ENCODE peak calls at places on chromosome 9, in ten cellular contexts. N is activated gamma-delta T cell; S is pons; E is EH; M is heart left ventricle; L is AG04450; Q is germinal center; Y is Peyer's patch; I is CD8-positive, alpha-beta T cell; D is NCI-H2171. P is an unnamed sample.

GRCh38 chr9:91273853-91274552 is 87.7 kb downstream of the AUH start:
- DNase-seq in N (no peak), S (no peak), E (peak; percentile 60), M (no peak), L (no peak), Q (peak; percentile 36), Y (no peak), I (no peak), D (no peak), P (no peak)

GRCh38 chr9:29657821-29658220 is 2084.5 kb upstream of the C9orf72 start:
- DNase-seq in N (no peak), S (no peak), E (no peak), M (no peak), L (no peak), Q (no peak), Y (no peak), I (no peak), D (no peak), P (no peak)

GRCh38 chr9:18472915-18473314 is 1.0 kb upstream of the ADAMTSL1 start:
- DNase-seq in N (no peak), S (no peak), E (no peak), M (no peak), L (no peak), Q (no peak), Y (no peak), I (no peak), D (no peak), P (no peak)

GRCh38 chr9:69768716-69769115 is 8.9 kb upstream of the PTAR1 start:
- DNase-seq in N (no peak), S (no peak), E (peak; percentile 69), M (no peak), L (no peak), Q (no peak), Y (no peak), I (no peak), D (no peak), P (no peak)

GRCh38 chr9:75238311-75238976 is 150.1 kb downstream of the OSTF1 start:
- DNase-seq in N (no peak), S (peak; percentile 64), E (peak; percentile 57), M (no peak), L (peak; percentile 15), Q (peak; percentile 30), Y (no peak), I (peak; percentile 22), D (peak; percentile 7), P (peak; percentile 35)

GRCh38 chr9:113463418-113464285 is at the start of gene RGS3:
- DNase-seq in N (no peak), S (no peak), E (no peak), M (peak; percentile 79), L (no peak), Q (no peak), Y (no peak), I (no peak), D (peak; percentile 80), P (no peak)

GRCh38 chr9:121771851-121772599 is 120.6 kb downstream of the DAB2IP start:
- DNase-seq in N (no peak), S (no peak), E (peak; percentile 19), M (peak; percentile 18), L (no peak), Q (no peak), Y (no peak), I (no peak), D (no peak), P (no peak)

GRCh38 chr9:71647094-71647591 is 121.2 kb downstream of the CEMIP2 start:
- DNase-seq in N (no peak), S (peak; percentile 82), E (peak; percentile 84), M (peak; percentile 83), L (peak; percentile 13), Q (no peak), Y (peak; percentile 35), I (no peak), D (no peak), P (no peak)

GRCh38 chr9:81620009-81620405 is 69.3 kb downstream of the TLE1 start:
- DNase-seq in N (no peak), S (no peak), E (no peak), M (no peak), L (no peak), Q (peak; percentile 6), Y (peak; percentile 36), I (no peak), D (no peak), P (peak; percentile 7)

GRCh38 chr9:99106044-99106375 is 1.1 kb downstream of the TGFBR1 start:
- DNase-seq in N (no peak), S (no peak), E (no peak), M (no peak), L (no peak), Q (no peak), Y (no peak), I (no peak), D (no peak), P (no peak)

GRCh38 chr9:136726631-136727191 is 14.3 kb downstream of the DIPK1B start:
- DNase-seq in N (no peak), S (no peak), E (peak; percentile 59), M (no peak), L (no peak), Q (peak; percentile 69), Y (peak; percentile 53), I (peak; percentile 47), D (no peak), P (peak; percentile 24)

GRCh38 chr9:135883410-135884089 is 23.8 kb downstream of the CAMSAP1 start:
- DNase-seq in N (no peak), S (no peak), E (no peak), M (no peak), L (no peak), Q (no peak), Y (no peak), I (no peak), D (no peak), P (no peak)

GRCh38 chr9:125604189-125604588 is 102.8 kb downstream of the MAPKAP1 start:
- DNase-seq in N (no peak), S (no peak), E (no peak), M (no peak), L (no peak), Q (no peak), Y (no peak), I (no peak), D (no peak), P (no peak)

GRCh38 chr9:75990181-75990580 is 99.7 kb downstream of the PCSK5 start:
- DNase-seq in N (no peak), S (no peak), E (no peak), M (no peak), L (no peak), Q (no peak), Y (no peak), I (no peak), D (no peak), P (no peak)

GRCh38 chr9:133406480-133407307 is 11.1 kb downstream of the REXO4 start:
- DNase-seq in N (peak; percentile 37), S (peak; percentile 57), E (peak; percentile 74), M (peak; percentile 74), L (peak; percentile 47), Q (peak; percentile 78), Y (peak; percentile 71), I (peak; percentile 83), D (no peak), P (peak; percentile 33)

GRCh38 chr9:135797507-135798302 is 95.7 kb downstream of the KCNT1 start:
- DNase-seq in N (no peak), S (peak; percentile 31), E (peak; percentile 63), M (peak; percentile 58), L (no peak), Q (peak; percentile 44), Y (no peak), I (no peak), D (peak; percentile 37), P (no peak)

GRCh38 chr9:131856105-131856504 is 116.2 kb upstream of the RAPGEF1 start:
- DNase-seq in N (no peak), S (no peak), E (no peak), M (no peak), L (no peak), Q (no peak), Y (no peak), I (no peak), D (no peak), P (no peak)

GRCh38 chr9:106069241-106069640 is 374.9 kb downstream of the TMEM38B start:
- DNase-seq in N (no peak), S (no peak), E (no peak), M (no peak), L (no peak), Q (no peak), Y (no peak), I (no peak), D (no peak), P (no peak)

GRCh38 chr9:125516381-125516960 is 190.5 kb downstream of the MAPKAP1 start:
- DNase-seq in N (no peak), S (no peak), E (no peak), M (no peak), L (no peak), Q (no peak), Y (no peak), I (no peak), D (no peak), P (no peak)

GRCh38 chr9:27118916-27119315 is 9.9 kb downstream of the TEK start:
- DNase-seq in N (no peak), S (no peak), E (peak; percentile 73), M (no peak), L (no peak), Q (no peak), Y (no peak), I (no peak), D (no peak), P (no peak)

GRCh38 chr9:26077860-26078259 is 399.6 kb upstream of the TUSC1 start:
- DNase-seq in N (no peak), S (no peak), E (no peak), M (no peak), L (no peak), Q (no peak), Y (no peak), I (no peak), D (no peak), P (no peak)

GRCh38 chr9:21964925-21965385 is 29.2 kb downstream of the CDKN2A start:
- DNase-seq in N (peak; percentile 27), S (no peak), E (peak; percentile 28), M (no peak), L (no peak), Q (peak; percentile 21), Y (no peak), I (peak; percentile 40), D (no peak), P (no peak)

GRCh38 chr9:129177443-129177790 is 644 bp downstream of the IER5L start:
- DNase-seq in N (peak; percentile 31), S (no peak), E (no peak), M (no peak), L (no peak), Q (peak; percentile 74), Y (no peak), I (no peak), D (peak; percentile 49), P (no peak)

GRCh38 chr9:108831496-108832178 is 24.1 kb downstream of the ACTL7B start:
- DNase-seq in N (no peak), S (no peak), E (peak; percentile 39), M (no peak), L (no peak), Q (no peak), Y (no peak), I (no peak), D (no peak), P (no peak)

GRCh38 chr9:71506821-71507220 is 261.5 kb downstream of the CEMIP2 start:
- DNase-seq in N (no peak), S (no peak), E (peak; percentile 54), M (no peak), L (no peak), Q (no peak), Y (no peak), I (no peak), D (no peak), P (no peak)

GRCh38 chr9:27151693-27152397 is 42.8 kb downstream of the TEK start:
- DNase-seq in N (no peak), S (no peak), E (peak; percentile 73), M (no peak), L (no peak), Q (no peak), Y (no peak), I (no peak), D (no peak), P (no peak)

GRCh38 chr9:91312717-91313325 is 48.9 kb downstream of the AUH start:
- DNase-seq in N (no peak), S (no peak), E (no peak), M (no peak), L (no peak), Q (no peak), Y (no peak), I (no peak), D (no peak), P (no peak)

GRCh38 chr9:76603448-76603895 is 144.5 kb downstream of the GCNT1 start:
- DNase-seq in N (no peak), S (peak; percentile 35), E (peak; percentile 15), M (no peak), L (no peak), Q (no peak), Y (no peak), I (no peak), D (no peak), P (no peak)

P was measured in KG1.